ENCODE peak calls at places on chromosomes 7 and 10, in ten cellular contexts. J, Z, E, Y, U, G, W, D, H and V are unnamed samples.

GRCh38 chr7:31853380-31853779 is 166.4 kb downstream of the PPP1R17 start:
- DNase-seq in J (no peak), Z (no peak), E (no peak), Y (no peak), U (no peak), G (no peak), W (no peak), D (no peak), H (no peak), V (no peak)

GRCh38 chr10:23367896-23368685 is 23.5 kb upstream of the C10orf67 start:
- DNase-seq in J (no peak), Z (no peak), E (no peak), Y (peak), U (no peak), G (no peak), W (no peak), D (no peak), H (no peak), V (no peak)

GRCh38 chr10:21021843-21022594 is 124.9 kb upstream of the NEBL start:
- DNase-seq in J (peak), Z (no peak), E (no peak), Y (no peak), U (no peak), G (no peak), W (no peak), D (no peak), H (no peak), V (no peak)

GRCh38 chr7:43558071-43558470 is 24.8 kb upstream of the STK17A start:
- DNase-seq in J (no peak), Z (no peak), E (no peak), Y (no peak), U (no peak), G (no peak), W (no peak), D (no peak), H (no peak), V (no peak)

GRCh38 chr10:23172846-23173548 is 19.1 kb upstream of the PTF1A start:
- DNase-seq in J (no peak), Z (no peak), E (no peak), Y (no peak), U (no peak), G (no peak), W (peak), D (no peak), H (no peak), V (no peak)

GRCh38 chr7:77288676-77289320 is 89.2 kb upstream of the FGL2 start:
- DNase-seq in J (no peak), Z (no peak), E (no peak), Y (no peak), U (no peak), G (no peak), W (no peak), D (no peak), H (no peak), V (no peak)

GRCh38 chr10:100046088-100046487 is 35.6 kb downstream of the CPN1 start:
- DNase-seq in J (peak), Z (peak), E (peak), Y (peak), U (peak), G (peak), W (peak), D (peak), H (peak), V (peak)

GRCh38 chr10:102413053-102413705 is 5.4 kb downstream of the PSD start:
- DNase-seq in J (peak), Z (no peak), E (no peak), Y (peak), U (no peak), G (peak), W (peak), D (no peak), H (no peak), V (no peak)

GRCh38 chr7:142568430-142569097 is 180.7 kb upstream of the PRSS1 start:
- DNase-seq in J (peak), Z (no peak), E (no peak), Y (peak), U (no peak), G (no peak), W (no peak), D (peak), H (no peak), V (no peak)

GRCh38 chr10:17607603-17608332 is 9.4 kb downstream of the HACD1 start:
- DNase-seq in J (peak), Z (no peak), E (no peak), Y (peak), U (no peak), G (no peak), W (no peak), D (no peak), H (no peak), V (peak)

GRCh38 chr10:71729023-71729649 is 9.6 kb upstream of the C10orf105 start:
- DNase-seq in J (no peak), Z (no peak), E (peak), Y (no peak), U (no peak), G (no peak), W (no peak), D (no peak), H (peak), V (peak)

GRCh38 chr10:127909716-127910463 is 3.0 kb downstream of the PTPRE start:
- DNase-seq in J (no peak), Z (no peak), E (no peak), Y (no peak), U (no peak), G (no peak), W (no peak), D (no peak), H (no peak), V (no peak)

GRCh38 chr10:12875100-12875499 is 126.4 kb downstream of the CCDC3 start:
- DNase-seq in J (peak), Z (no peak), E (no peak), Y (no peak), U (no peak), G (no peak), W (no peak), D (no peak), H (no peak), V (no peak)

GRCh38 chr10:3867454-3868273 is 82.7 kb upstream of the KLF6 start:
- DNase-seq in J (peak), Z (no peak), E (no peak), Y (no peak), U (no peak), G (no peak), W (no peak), D (no peak), H (no peak), V (no peak)

GRCh38 chr10:117334921-117335320 is 40.3 kb downstream of the PDZD8 start:
- DNase-seq in J (peak), Z (no peak), E (no peak), Y (no peak), U (no peak), G (no peak), W (no peak), D (no peak), H (no peak), V (no peak)